ENCODE peak calls at places on chromosomes 5 and 9, in five cellular contexts. S is K562, K is H1, W is HepG2, E is GM12892. B is an unnamed sample.

GRCh38 chr5:138629383-138629782 is 54.2 kb upstream of the HSPA9 start:
- DNase-seq in S (no peak), K (no peak), W (no peak), E (no peak), B (no peak)

GRCh38 chr5:68424799-68425537 is 209.4 kb downstream of the PIK3R1 start:
- DNase-seq in S (no peak), K (no peak), W (no peak), E (no peak), B (peak; percentile 18)

GRCh38 chr9:16207161-16207560 is 654.3 kb downstream of the CCDC171 start:
- DNase-seq in S (no peak), K (no peak), W (no peak), E (no peak), B (no peak)

GRCh38 chr5:179909224-179909623 is 1.5 kb upstream of the TBC1D9B start:
- DNase-seq in S (no peak), K (no peak), W (no peak), E (no peak), B (no peak)

GRCh38 chr5:28648108-28648507 is 1609.7 kb upstream of the CDH9 start:
- DNase-seq in S (no peak), K (no peak), W (peak; percentile 1), E (no peak), B (no peak)

GRCh38 chr9:87606921-87607521 is 109.4 kb downstream of the DAPK1 start:
- DNase-seq in S (no peak), K (no peak), W (no peak), E (no peak), B (no peak)

GRCh38 chr5:73764586-73764985 is 138.6 kb downstream of the ARHGEF28 start:
- DNase-seq in S (no peak), K (no peak), W (peak; percentile 78), E (no peak), B (no peak)

GRCh38 chr9:68730570-68731227 is 25.7 kb downstream of the PIP5K1B start:
- DNase-seq in S (no peak), K (no peak), W (peak; percentile 63), E (no peak), B (no peak)

GRCh38 chr5:56585973-56586740 is 229.2 kb upstream of the MAP3K1 start:
- DNase-seq in S (no peak), K (no peak), W (no peak), E (no peak), B (no peak)

GRCh38 chr5:35671516-35671915 is 53.9 kb downstream of the SPEF2 start:
- DNase-seq in S (no peak), K (no peak), W (no peak), E (no peak), B (no peak)

GRCh38 chr5:32574540-32575175 is 10.7 kb upstream of the SUB1 start:
- DNase-seq in S (no peak), K (no peak), W (peak; percentile 99), E (no peak), B (no peak)

GRCh38 chr5:157476699-157477408 is 16.8 kb downstream of the NIPAL4 start:
- DNase-seq in S (peak; percentile 71), K (no peak), W (peak; percentile 75), E (no peak), B (peak; percentile 51)

GRCh38 chr5:10987291-10987806 is 226.3 kb upstream of the DAP start:
- DNase-seq in S (no peak), K (no peak), W (no peak), E (no peak), B (no peak)

GRCh38 chr9:3553076-3553765 is 27.4 kb upstream of the RFX3 start:
- DNase-seq in S (no peak), K (no peak), W (no peak), E (no peak), B (no peak)

GRCh38 chr5:148382961-148383360 is 797 bp upstream of the FBXO38 start:
- DNase-seq in S (no peak), K (no peak), W (no peak), E (no peak), B (no peak)

GRCh38 chr9:16680965-16681658 is 189.4 kb downstream of the BNC2 start:
- DNase-seq in S (no peak), K (no peak), W (no peak), E (no peak), B (no peak)

GRCh38 chr9:90921104-90921503 is 119.5 kb downstream of the SYK start:
- DNase-seq in S (no peak), K (no peak), W (no peak), E (no peak), B (no peak)

GRCh38 chr5:118224546-118224945 is 763.8 kb downstream of the DTWD2 start:
- DNase-seq in S (no peak), K (no peak), W (no peak), E (no peak), B (no peak)

GRCh38 chr9:137694236-137694959 is 75.6 kb downstream of the EHMT1 start:
- DNase-seq in S (no peak), K (no peak), W (no peak), E (no peak), B (no peak)

GRCh38 chr5:167816354-167816753 is 475.1 kb upstream of the WWC1 start:
- DNase-seq in S (no peak), K (no peak), W (no peak), E (no peak), B (no peak)

GRCh38 chr9:33467526-33467925 is 6.2 kb downstream of the NOL6 start:
- DNase-seq in S (no peak), K (no peak), W (no peak), E (peak; percentile 2), B (no peak)

DNA sequence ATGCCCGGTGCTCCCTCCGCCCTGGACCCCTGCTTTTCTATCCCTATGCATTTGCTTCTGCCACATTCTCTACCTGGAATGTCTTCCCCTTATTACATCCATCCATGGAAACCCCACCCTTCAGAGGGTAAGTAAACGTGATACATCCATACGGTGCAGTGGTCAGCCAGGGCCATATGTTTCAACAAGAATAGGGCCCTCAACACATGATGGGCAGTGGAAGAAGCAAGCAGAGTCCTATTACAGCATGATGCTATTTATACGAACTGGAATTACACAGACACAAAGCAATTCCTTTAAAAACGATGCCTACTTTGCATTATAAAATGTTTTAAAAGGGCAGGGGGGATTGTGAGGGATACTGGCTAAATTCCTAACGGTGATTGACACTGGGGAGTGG is 38.2 kb upstream of the PTGS1 start:
- DNase-seq in S (no peak), K (no peak), W (no peak), E (no peak), B (no peak)
- TF ChIP-seq TAF1 in S (no peak), K (no peak), W (no peak), E (no peak), B (no peak)

DNA sequence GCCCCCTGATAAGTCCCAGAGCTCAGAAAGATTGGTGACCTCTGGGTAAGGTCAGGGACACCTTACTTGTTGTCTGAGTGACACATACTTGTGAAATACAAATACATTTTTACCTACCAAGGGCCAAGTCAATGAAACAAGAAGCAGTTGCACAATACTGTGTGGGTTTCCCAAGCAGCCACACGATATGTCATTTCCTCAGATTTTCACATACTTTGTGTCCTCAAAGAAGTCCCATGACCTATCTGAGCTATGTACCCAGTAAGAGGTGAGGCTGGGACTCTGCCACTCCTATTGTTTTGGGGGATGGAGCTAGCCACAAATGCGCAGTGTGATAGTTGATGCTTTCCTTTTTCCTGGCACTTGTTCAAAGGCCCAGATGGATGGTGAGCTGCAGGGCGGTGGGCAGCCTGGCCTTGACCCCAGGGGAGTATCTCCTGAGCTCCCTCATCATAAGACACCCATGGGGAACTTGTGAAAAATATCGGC is 4.8 kb upstream of the SLC25A51 start:
- DNase-seq in S (no peak), K (no peak), W (peak; percentile 92), E (no peak), B (no peak)
- TF ChIP-seq POLR2AphosphoS5 in S (no peak), K (no peak), W (no peak), E (no peak), B (no peak)

GRCh38 chr5:134136771-134137170 is 22.3 kb downstream of the TCF7 start:
- DNase-seq in S (no peak), K (no peak), W (no peak), E (no peak), B (no peak)

GRCh38 chr5:134136221-134136631 is 21.7 kb downstream of the TCF7 start:
- DNase-seq in S (no peak), K (no peak), W (no peak), E (no peak), B (no peak)

GRCh38 chr5:134133213-134133994 is 18.9 kb downstream of the TCF7 start:
- DNase-seq in S (no peak), K (no peak), W (no peak), E (no peak), B (no peak)

GRCh38 chr5:134133995-134134541 is 19.6 kb downstream of the TCF7 start:
- DNase-seq in S (no peak), K (no peak), W (no peak), E (no peak), B (no peak)

GRCh38 chr5:134135091-134135655 is 20.7 kb downstream of the TCF7 start:
- DNase-seq in S (no peak), K (no peak), W (no peak), E (no peak), B (no peak)
- TF ChIP-seq TAF1 in S (no peak), K (no peak), W (no peak), E (no peak), B (no peak)

GRCh38 chr5:19891658-19892057 is 96.3 kb downstream of the CDH18 start:
- DNase-seq in S (no peak), K (no peak), W (no peak), E (no peak), B (no peak)
- TF ChIP-seq POLR2AphosphoS5 in S (no peak), K (no peak), W (no peak), E (no peak), B (no peak)

DNA sequence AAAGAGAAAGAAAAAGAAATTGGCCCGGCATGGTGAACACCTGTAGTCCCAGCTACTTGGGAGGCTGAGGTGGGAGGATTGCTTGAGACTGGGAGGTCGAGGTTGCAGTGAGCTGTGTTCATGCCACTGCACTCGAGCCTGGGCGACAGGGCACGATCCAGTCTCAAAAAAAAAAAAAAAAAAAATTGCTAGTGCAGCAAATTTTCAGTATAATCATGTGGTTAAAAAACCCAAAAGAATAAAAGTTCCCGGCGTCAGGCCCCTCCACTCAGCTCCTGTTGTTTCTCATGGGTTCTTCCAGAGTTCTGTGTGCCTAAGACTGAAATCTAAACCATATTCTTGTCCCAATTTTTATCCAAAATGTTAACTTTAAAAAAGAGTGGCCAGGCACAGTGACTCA is 49.1 kb downstream of the WNK2 start:
- DNase-seq in S (no peak), K (no peak), W (no peak), E (no peak), B (no peak)
- TF ChIP-seq TAF1 in S (no peak), K (no peak), W (no peak), E (no peak), B (no peak)

DNA sequence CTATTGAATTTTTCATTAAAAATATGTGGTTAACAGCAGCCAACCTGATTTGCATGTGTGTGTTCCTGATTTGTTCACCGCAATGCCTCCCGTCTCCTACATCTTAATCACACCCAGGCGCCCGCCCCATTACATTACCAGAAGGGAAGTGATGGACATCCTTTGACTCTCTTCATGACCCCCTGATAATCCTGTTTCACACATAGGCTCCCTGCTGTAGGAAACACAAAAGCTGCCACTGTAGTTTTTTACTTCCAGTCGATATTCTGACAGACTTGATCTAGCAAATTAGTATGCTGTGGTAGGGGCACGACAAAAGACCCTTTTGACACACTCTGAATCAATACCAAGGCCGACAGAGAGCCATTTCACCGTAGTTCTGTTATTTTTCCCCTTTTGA is 287.8 kb upstream of the ISL1 start:
- DNase-seq in S (no peak), K (no peak), W (no peak), E (no peak), B (no peak)
- TF ChIP-seq POLR2AphosphoS5 in S (no peak), K (no peak), W (no peak), E (no peak), B (no peak)

B was measured in GM12891.